ENCODE peak calls at places on chromosomes 11 and 22, in ten cellular contexts. T is neural progenitor cell, I is HCT116, J is fibroblast of lung, M is H1, L is mammary epithelial cell, G is K562, Z is HepG2, P is PC-9, C is GM23338. W is an unnamed sample.

GRCh38 chr22:39458443-39459083 is 1.8 kb downstream of the MGAT3 start:
- DNase-seq in M (no peak), P (no peak), Z (no peak), J (no peak), G (no peak), C (no peak), T (no peak), L (no peak), I (no peak), W (no peak)

GRCh38 chr11:131668867-131669780 is 298.7 kb downstream of the NTM start:
- DNase-seq in I (peak; percentile 6), M (no peak), T (peak; percentile 80), Z (peak; percentile 17), P (no peak), J (no peak), C (peak; percentile 92), L (peak; percentile 20), G (peak; percentile 84), W (peak; percentile 54)

GRCh38 chr11:14905104-14906033 is 13.3 kb upstream of the CYP2R1 start:
- DNase-seq in I (no peak), C (peak; percentile 93), J (peak; percentile 35), P (no peak), T (peak; percentile 67), Z (no peak), G (no peak), L (no peak), M (peak; percentile 74), W (no peak)

GRCh38 chr22:38413085-38414008 is 41.7 kb downstream of the KCNJ4 start:
- DNase-seq in T (no peak), Z (no peak), M (no peak), L (no peak), J (no peak), I (no peak), C (no peak), P (peak; percentile 20), G (no peak), W (no peak)

GRCh38 chr11:65558002-65558784 is at the start of gene LTBP3:
- DNase-seq in J (peak; percentile 82), T (peak; percentile 69), P (peak; percentile 71), Z (peak; percentile 68), I (no peak), M (no peak), G (peak; percentile 87), L (peak; percentile 77), C (peak; percentile 80), W (peak; percentile 72)

GRCh38 chr22:49907807-49908206 is 10.4 kb downstream of the ALG12 start:
- DNase-seq in J (no peak), G (no peak), C (no peak), L (no peak), M (no peak), P (no peak), T (no peak), Z (no peak), I (no peak), W (no peak)

GRCh38 chr11:3989891-3990290 is 104.7 kb upstream of the RRM1 start:
- DNase-seq in T (no peak), L (no peak), G (no peak), J (no peak), M (no peak), C (no peak), P (no peak), I (no peak), Z (no peak), W (no peak)

GRCh38 chr11:119647254-119647653 is 81.7 kb downstream of the NECTIN1 start:
- DNase-seq in M (no peak), Z (no peak), J (no peak), T (no peak), P (no peak), G (no peak), C (no peak), I (no peak), L (no peak), W (no peak)

GRCh38 chr22:24331468-24332440 is 61.1 kb downstream of the SPECC1L start:
- DNase-seq in L (no peak), M (no peak), G (no peak), P (no peak), Z (no peak), J (peak; percentile 39), C (no peak), I (no peak), T (no peak), W (no peak)

GRCh38 chr11:60978546-60979380 is 7.3 kb downstream of the CD6 start:
- DNase-seq in I (no peak), G (no peak), C (no peak), J (peak; percentile 9), Z (no peak), P (no peak), M (no peak), L (peak; percentile 95), T (no peak), W (no peak)

GRCh38 chr11:68810164-68810563 is 31.6 kb downstream of the CPT1A start:
- DNase-seq in P (no peak), C (no peak), Z (no peak), L (no peak), G (no peak), I (no peak), T (no peak), M (no peak), J (no peak), W (no peak)

GRCh38 chr11:27998552-27998951 is 109.4 kb downstream of the KIF18A start:
- DNase-seq in L (peak; percentile 17), M (no peak), I (no peak), G (no peak), Z (no peak), T (no peak), J (no peak), C (no peak), P (no peak), W (no peak)

GRCh38 chr11:126589492-126589803 is 234.0 kb downstream of the ST3GAL4 start:
- DNase-seq in I (no peak), C (no peak), P (no peak), Z (no peak), M (no peak), L (no peak), J (peak; percentile 23), T (no peak), G (no peak), W (no peak)
- TF ChIP-seq EZH2 in I (no peak), C (no peak), P (no peak), Z (no peak), M (no peak), L (no peak), J (no peak), T (no peak), G (no peak), W (no peak)

DNA sequence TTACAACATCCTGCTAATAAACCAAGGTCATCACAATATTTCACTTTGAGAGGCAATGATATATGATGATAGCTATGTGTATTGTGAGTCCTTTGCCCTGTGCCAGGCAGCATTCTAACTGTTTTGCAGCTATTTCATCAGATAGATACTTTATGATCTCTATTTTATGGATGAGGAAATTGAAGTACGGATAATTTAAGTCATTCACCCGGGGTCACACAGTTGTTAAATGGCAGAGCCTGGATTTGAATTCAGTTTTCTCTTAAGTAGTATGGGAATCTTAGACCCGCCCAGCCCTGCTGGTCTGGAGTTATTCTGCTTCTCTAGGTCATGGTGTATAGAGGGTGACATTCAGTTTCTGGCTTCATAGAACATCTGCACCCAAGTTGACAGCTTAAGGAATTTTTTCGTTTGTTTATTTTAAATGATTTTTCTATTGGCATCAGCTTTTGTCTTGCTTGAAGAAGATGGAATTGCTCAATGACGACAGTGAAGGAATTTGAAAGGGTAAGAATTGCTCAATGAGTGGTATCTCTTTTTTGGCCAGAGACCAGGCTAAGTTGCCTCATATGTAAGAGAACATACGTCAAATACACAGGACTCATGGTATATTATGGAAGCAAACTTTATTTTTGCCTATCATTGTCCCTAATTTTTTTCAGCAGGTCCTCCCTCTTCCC is 977 bp downstream of the PRR5L start:
- DNase-seq in I (no peak), Z (no peak), J (peak; percentile 22), L (no peak), C (no peak), G (no peak), M (no peak), P (no peak), T (no peak), W (no peak)
- H3K4me1 ChIP-seq in I (no peaks in the 10 kb centered on the region), Z (no peaks in the 10 kb centered on the region), J (peaks cover 2% of the 10 kb centered on the region), L (no peaks in the 10 kb centered on the region), C (no peaks in the 10 kb centered on the region), G (no peaks in the 10 kb centered on the region), M (no peaks in the 10 kb centered on the region), P (no peaks in the 10 kb centered on the region), T (peaks cover 5% of the 10 kb centered on the region), W (peaks cover 8% of the 10 kb centered on the region)

GRCh38 chr22:19844423-19845368 is 10.0 kb downstream of the GNB1L start:
- DNase-seq in P (no peak), Z (no peak), M (no peak), J (peak; percentile 56), T (no peak), I (no peak), C (no peak), G (no peak), L (no peak), W (peak; percentile 15)

GRCh38 chr22:19843857-19844422 is 10.7 kb downstream of the GNB1L start:
- DNase-seq in L (no peak), M (no peak), T (no peak), C (no peak), Z (no peak), G (no peak), I (no peak), J (no peak), P (no peak), W (no peak)

GRCh38 chr22:19842386-19843106 is 12.1 kb downstream of the GNB1L start:
- DNase-seq in Z (no peak), M (no peak), T (peak; percentile 58), P (no peak), G (no peak), I (no peak), L (no peak), J (no peak), C (no peak), W (no peak)

GRCh38 chr22:19841641-19842385 is 12.9 kb downstream of the GNB1L start:
- DNase-seq in J (no peak), T (no peak), L (no peak), P (no peak), I (no peak), Z (no peak), G (no peak), M (no peak), C (no peak), W (no peak)

GRCh38 chr22:19843107-19843856 is 11.4 kb downstream of the GNB1L start:
- DNase-seq in I (no peak), M (no peak), P (no peak), C (no peak), Z (no peak), J (no peak), G (no peak), L (no peak), T (peak; percentile 42), W (no peak)
- H3K27ac ChIP-seq in I (no peak overlapping the region), M (no peak overlapping the region), P (no peak overlapping the region), C (no peak overlapping the region), Z (no peak overlapping the region), J (no peak overlapping the region), G (no peak overlapping the region), L (no peak overlapping the region), T (peak overlapping the region; percentile 50), W (no peak overlapping the region)

GRCh38 chr11:58861533-58861932 is 17.0 kb upstream of the GLYATL2 start:
- DNase-seq in T (no peak), M (no peak), I (no peak), J (no peak), Z (no peak), C (no peak), G (no peak), L (no peak), P (no peak), W (no peak)

DNA sequence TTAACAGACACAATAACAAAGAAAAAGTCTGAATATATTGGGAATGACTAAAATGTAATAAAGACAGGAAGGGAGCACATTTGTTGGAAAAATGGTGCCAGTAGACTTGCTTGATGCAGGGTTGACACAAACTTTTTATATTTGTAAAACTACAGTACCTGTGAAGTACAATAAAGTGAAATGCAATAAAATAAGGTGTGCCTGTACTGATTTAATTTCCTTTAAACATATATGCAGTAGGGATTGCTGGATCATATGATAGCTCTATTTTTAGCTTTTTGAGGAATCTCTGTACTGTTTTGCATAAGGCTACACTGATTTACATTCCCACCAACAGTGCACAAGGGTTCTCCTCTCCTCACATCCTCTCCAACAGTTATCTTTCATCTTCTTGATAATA is 12.3 kb upstream of the GLYATL2 start:
- DNase-seq in Z (no peak), T (no peak), J (no peak), C (no peak), L (no peak), P (no peak), G (no peak), M (no peak), I (no peak), W (no peak)
- TF ChIP-seq EZH2 in Z (no peak), T (no peak), J (no peak), C (no peak), L (no peak), P (no peak), G (no peak), M (no peak), I (no peak), W (no peak)

W was measured in PC-3.